ENCODE peak calls at places on chromosomes 16 and 17, in five cellular contexts. V, A, B, S and D are unnamed samples.

GRCh38 chr17:67746704-67747571 is 29.2 kb downstream of the NOL11 start:
- DNase-seq in S (no peak), B (no peak), V (no peak), A (no peak), D (no peak)

GRCh38 chr17:14553847-14554246 is 253.0 kb downstream of the HS3ST3B1 start:
- DNase-seq in A (no peak), B (no peak), V (peak; percentile 14), S (no peak), D (no peak)

GRCh38 chr17:64128787-64129514 is 993 bp downstream of the ERN1 start:
- DNase-seq in A (peak; percentile 33), B (no peak), S (peak; percentile 34), V (peak; percentile 51), D (no peak)

GRCh38 chr17:34420254-34420766 is 57.3 kb upstream of the CCL1 start:
- DNase-seq in S (peak; percentile 47), B (peak; percentile 26), A (peak; percentile 54), V (peak; percentile 66), D (peak; percentile 48)

GRCh38 chr17:77840156-77840555 is 118.3 kb upstream of the TNRC6C start:
- DNase-seq in V (no peak), S (no peak), B (no peak), A (no peak), D (no peak)

GRCh38 chr16:27181020-27181419 is 22.3 kb upstream of the KDM8 start:
- DNase-seq in A (no peak), B (no peak), V (no peak), S (no peak), D (no peak)

GRCh38 chr16:85458952-85459351 is 154.2 kb upstream of the GSE1 start:
- DNase-seq in S (no peak), B (no peak), A (no peak), V (no peak), D (no peak)

GRCh38 chr16:84212154-84212553 is 21.2 kb downstream of the ADAD2 start:
- DNase-seq in A (no peak), B (no peak), S (no peak), V (no peak), D (no peak)

GRCh38 chr16:58515871-58516767 is 802 bp downstream of the SETD6 start:
- DNase-seq in S (peak; percentile 70), A (no peak), V (no peak), B (peak; percentile 67), D (peak; percentile 17)

GRCh38 chr16:69890114-69890890 is 60.8 kb upstream of the CLEC18A start:
- DNase-seq in A (peak; percentile 64), V (no peak), B (peak; percentile 30), S (no peak), D (no peak)

DNA sequence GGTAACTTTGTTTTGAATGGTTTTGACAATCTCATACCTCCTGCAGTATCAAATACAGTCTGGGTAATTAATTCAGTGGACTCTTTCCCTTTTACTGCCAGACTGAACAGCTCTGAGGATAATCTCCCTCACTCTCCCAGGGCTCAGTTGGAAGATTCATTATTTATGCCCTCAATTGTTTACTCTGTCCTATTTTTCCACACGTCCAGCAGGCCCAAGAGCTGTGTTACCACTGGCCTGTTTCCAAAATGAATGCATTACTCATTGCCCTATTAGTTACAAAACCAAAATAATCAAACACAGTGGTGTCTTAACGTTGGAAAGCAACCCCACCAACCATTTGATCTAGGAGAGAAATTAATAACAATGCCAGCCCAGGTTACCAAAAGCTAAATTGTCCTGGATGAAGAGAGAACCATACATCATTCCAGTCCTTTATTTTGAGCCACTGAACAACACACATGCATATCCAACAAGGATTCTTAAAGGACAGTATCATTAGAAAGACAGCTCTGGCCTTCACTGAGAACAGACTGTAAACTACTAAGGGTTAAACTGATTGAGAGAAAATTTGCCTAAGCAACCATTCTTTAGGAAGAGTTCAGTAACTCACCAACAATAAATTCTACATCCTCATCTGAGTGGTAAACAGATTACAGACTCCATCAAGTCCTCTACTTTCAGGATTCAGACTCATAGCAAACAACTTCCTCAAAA is 34.5 kb downstream of the FAM222B start:
- DNase-seq in A (no peak), B (no peak), S (peak; percentile 25), V (peak; percentile 78), D (no peak)
- H3K4me3 ChIP-seq in A (no peak overlapping the region), B (no peak overlapping the region), S (peak overlapping the region; percentile 17), V (peak overlapping the region; percentile 19), D (no peak overlapping the region)

DNA sequence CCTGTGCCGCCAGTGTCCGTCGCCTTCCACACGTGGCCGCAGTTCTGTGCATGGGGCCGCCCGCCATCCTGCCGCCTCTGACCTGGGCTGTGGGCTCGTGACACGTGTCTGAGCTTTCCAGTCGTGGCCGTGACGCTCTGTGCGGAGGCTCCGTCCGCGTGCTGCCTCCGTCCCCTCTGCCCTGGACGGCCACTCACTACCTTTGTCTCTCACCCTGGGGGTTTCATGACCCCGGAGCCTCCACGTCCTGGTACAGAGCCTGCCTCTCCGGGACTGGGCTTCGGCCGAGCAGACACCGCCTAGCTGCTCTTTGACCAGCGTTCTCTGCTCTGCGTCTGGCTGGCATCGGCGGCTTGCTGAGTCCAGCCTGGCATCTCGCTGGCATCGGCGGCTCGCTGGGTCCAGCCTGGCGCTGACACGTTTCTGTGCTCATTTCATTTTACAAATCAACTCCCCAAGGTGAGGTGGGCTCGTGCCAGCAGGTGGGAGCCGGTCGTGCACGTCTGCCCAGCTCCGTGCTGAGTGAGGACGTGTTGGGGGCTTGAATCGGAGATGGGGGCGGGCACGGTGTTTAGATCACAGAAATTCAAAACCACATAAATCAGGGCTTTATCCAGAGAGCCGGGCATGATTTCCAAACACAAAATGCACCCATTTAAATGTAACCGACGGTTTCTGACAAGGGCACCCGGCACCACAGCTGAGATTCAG is 44.3 kb upstream of the GNG13 start:
- DNase-seq in B (peak; percentile 8), A (no peak), S (no peak), V (no peak), D (no peak)
- H3K9me3 ChIP-seq in B (no peaks in the 10 kb centered on the region), A (no peaks in the 10 kb centered on the region), S (no peaks in the 10 kb centered on the region), V (peaks cover 11% of the 10 kb centered on the region), D (no peaks in the 10 kb centered on the region)

GRCh38 chr16:52455549-52456277 is 91.2 kb downstream of the TOX3 start:
- DNase-seq in B (no peak), V (no peak), S (no peak), A (no peak), D (no peak)

GRCh38 chr16:52453661-52454060 is 93.3 kb downstream of the TOX3 start:
- DNase-seq in A (no peak), V (no peak), S (no peak), B (no peak), D (no peak)

GRCh38 chr16:52450906-52451305 is 96.0 kb downstream of the TOX3 start:
- DNase-seq in A (no peak), B (no peak), V (no peak), S (no peak), D (no peak)

GRCh38 chr16:52450241-52450640 is 96.7 kb downstream of the TOX3 start:
- DNase-seq in V (no peak), B (no peak), S (no peak), A (no peak), D (no peak)

DNA sequence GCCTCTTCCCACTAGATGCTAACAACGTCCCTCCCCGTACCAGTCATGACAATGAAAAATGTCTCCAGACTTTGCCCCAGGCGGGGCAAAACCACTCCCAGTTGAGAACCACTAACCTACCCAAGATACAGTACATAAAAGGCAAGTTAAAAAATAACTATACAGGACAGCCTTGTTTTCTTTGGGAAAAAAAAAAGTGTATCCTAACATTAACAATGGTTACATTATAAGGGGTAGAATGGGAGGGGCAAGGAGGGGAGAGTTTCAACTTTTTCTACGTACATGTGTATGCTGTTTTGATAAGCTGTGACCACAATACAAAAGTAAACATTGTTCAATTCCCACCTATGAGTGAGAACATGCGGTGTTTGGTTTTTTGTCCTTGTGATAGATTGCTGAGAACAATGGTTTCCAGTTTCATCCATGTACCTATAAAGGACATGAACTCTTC is 94.9 kb downstream of the TOX3 start:
- DNase-seq in V (peak; percentile 6), B (no peak), S (no peak), A (no peak), D (no peak)
- H3K4me3 ChIP-seq in V (no peak overlapping the region), B (no peak overlapping the region), S (no peak overlapping the region), A (no peak overlapping the region), D (no peak overlapping the region)

GRCh38 chr16:35142147-35142808 is 1682.9 kb downstream of the TP53TG3F start:
- DNase-seq in V (no peak), S (no peak), A (no peak), B (no peak), D (no peak)

GRCh38 chr16:35141303-35141702 is 1681.9 kb downstream of the TP53TG3F start:
- DNase-seq in V (no peak), A (no peak), B (no peak), S (no peak), D (no peak)

GRCh38 chr16:35142809-35143192 is 1683.4 kb downstream of the TP53TG3F start:
- DNase-seq in S (no peak), A (no peak), V (no peak), B (no peak), D (no peak)

GRCh38 chr16:35144212-35144932 is 1685.0 kb downstream of the TP53TG3F start:
- DNase-seq in V (no peak), S (no peak), A (no peak), B (no peak), D (no peak)

DNA sequence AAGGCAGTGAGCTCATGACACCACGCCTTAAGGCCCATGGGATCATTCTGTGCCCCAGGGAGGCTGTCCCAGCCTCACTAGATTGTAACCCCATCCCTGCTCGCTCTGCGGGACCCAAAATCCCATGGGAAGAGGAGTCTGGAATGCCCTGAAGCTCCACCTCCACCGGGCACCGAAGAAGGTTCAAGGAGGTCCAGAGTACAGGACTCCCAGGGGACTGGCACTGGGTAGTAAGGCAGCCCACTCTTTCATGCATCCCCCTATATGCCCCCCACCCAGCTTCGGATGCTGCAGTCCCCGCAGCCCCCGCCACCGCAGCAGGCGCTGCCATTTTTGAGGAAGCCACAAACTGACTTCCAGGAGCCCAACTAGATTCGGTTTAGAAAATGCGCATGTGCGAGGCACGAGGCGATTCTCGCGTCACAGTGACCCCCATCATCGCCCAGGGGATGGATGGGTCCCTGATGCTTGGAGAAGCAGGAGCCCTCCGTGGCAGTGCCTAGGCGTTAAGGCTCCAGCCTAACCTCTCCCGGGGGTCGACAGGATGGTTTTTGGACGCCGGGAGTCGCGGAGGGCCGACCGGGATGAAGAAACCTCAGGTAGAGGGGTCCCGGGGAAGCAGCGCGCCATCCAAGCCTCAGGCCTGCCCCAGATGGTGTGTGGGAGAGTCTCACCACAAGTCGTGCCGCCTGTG is 1681.0 kb downstream of the TP53TG3F start:
- DNase-seq in A (no peak), V (no peak), S (no peak), B (no peak), D (no peak)
- H3K9me3 ChIP-seq in A (no peaks in the 10 kb centered on the region), V (peaks cover 5% of the 10 kb centered on the region), S (no peaks in the 10 kb centered on the region), B (no peaks in the 10 kb centered on the region), D (no peaks in the 10 kb centered on the region)

GRCh38 chr16:2207872-2208271 is 2.6 kb downstream of the MLST8 start:
- DNase-seq in V (no peak), B (no peak), A (no peak), S (no peak), D (no peak)

GRCh38 chr16:2205104-2205966 is at the start of gene MLST8:
- DNase-seq in B (peak; percentile 83), A (peak; percentile 89), S (peak; percentile 90), V (peak; percentile 89), D (peak; percentile 98)

GRCh38 chr16:2206780-2207433 is 1.7 kb downstream of the MLST8 start:
- DNase-seq in B (no peak), A (no peak), S (no peak), V (no peak), D (no peak)

GRCh38 chr16:2205967-2206313 is 686 bp downstream of the MLST8 start:
- DNase-seq in B (peak; percentile 49), V (no peak), A (no peak), S (no peak), D (no peak)

DNA sequence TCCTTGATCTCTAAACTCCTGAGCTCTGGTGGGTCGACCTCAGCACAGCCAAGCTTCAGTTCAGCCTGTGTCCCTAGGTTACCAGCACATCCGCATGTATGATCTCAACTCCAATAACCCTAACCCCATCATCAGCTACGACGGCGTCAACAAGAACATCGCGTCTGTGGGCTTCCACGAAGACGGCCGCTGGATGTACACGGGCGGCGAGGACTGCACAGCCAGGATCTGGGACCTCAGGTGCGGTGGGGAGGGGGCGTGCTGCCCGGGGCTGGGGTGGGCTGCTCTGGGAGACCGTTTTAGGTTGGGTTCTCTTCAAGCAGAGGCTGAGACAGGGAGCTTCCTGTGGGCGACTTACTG is 1.1 kb downstream of the MLST8 start:
- DNase-seq in S (no peak), A (no peak), V (no peak), B (no peak), D (no peak)
- H3K4me3 ChIP-seq in S (peak overlapping the region; percentile 91), A (peak overlapping the region; percentile 80), V (peak overlapping the region; percentile 83), B (no peak overlapping the region), D (peak overlapping the region; percentile 84)